ENCODE peak calls at places on chromosomes 7 and 10, in nine cellular contexts. O is SW480; M is activated CD4-positive, alpha-beta T cell treated with anti-CD3 and anti-CD28 coated beads, Interleukin-2, amount 10 ng/mL, durations not matched to agents 24 days and 14 days; X is GDM1; I is neuronal stem cell; B is KG1; V is stimulated activated CD4-positive, alpha-beta T cell treated with anti-CD3 and anti-CD28 coated beads, TNF-alpha, amount 100 ng/mL, for 4 hours; S is T-cell; Y is left colon. T is an unnamed sample.

GRCh38 chr10:112362833-112363232 is 11.1 kb upstream of the ACSL5 start:
- DNase-seq in Y (no peak), V (no peak), B (no peak), S (no peak), X (no peak), O (no peak), I (no peak), M (no peak), T (no peak)

GRCh38 chr7:36979810-36980248 is 255.5 kb upstream of the AOAH start:
- DNase-seq in X (no peak), B (no peak), I (no peak), M (no peak), S (no peak), O (no peak), V (no peak), Y (no peak), T (no peak)

GRCh38 chr10:35398888-35399287 is 62.6 kb downstream of the CCNY start:
- DNase-seq in X (no peak), I (no peak), S (no peak), O (no peak), B (no peak), V (no peak), M (no peak), Y (no peak), T (no peak)

GRCh38 chr10:79084012-79084971 is 15.5 kb downstream of the ZMIZ1 start:
- DNase-seq in O (no peak), Y (peak), M (peak), X (peak), V (no peak), I (no peak), B (peak), S (peak), T (no peak)

GRCh38 chr7:96591900-96592676 is 117.6 kb downstream of the SEM1 start:
- DNase-seq in X (no peak), B (no peak), V (no peak), O (no peak), M (no peak), I (no peak), S (no peak), Y (no peak), T (no peak)

GRCh38 chr10:986137-986825 is 2.0 kb upstream of the GTPBP4 start:
- DNase-seq in V (no peak), M (no peak), Y (no peak), X (no peak), O (peak), I (no peak), S (no peak), B (no peak), T (no peak)

GRCh38 chr10:70461397-70462348 is 16.9 kb upstream of the PALD1 start:
- DNase-seq in I (peak), B (peak), O (peak), V (no peak), M (peak), X (peak), S (no peak), Y (peak), T (peak)

GRCh38 chr7:30366606-30367005 is 82.2 kb downstream of the ZNRF2 start:
- DNase-seq in I (no peak), S (no peak), V (no peak), Y (no peak), M (no peak), O (no peak), X (no peak), B (no peak), T (no peak)

GRCh38 chr10:97651773-97652172 is 11.3 kb downstream of the PI4K2A start:
- DNase-seq in X (no peak), I (no peak), O (peak), V (no peak), B (no peak), S (no peak), M (no peak), Y (no peak), T (no peak)

GRCh38 chr10:24703700-24704099 is 20.0 kb downstream of the ARHGAP21 start:
- DNase-seq in O (no peak), B (no peak), Y (no peak), V (no peak), M (no peak), S (no peak), I (no peak), X (no peak), T (no peak)

GRCh38 chr7:99579956-99580777 is 17.9 kb upstream of the TMEM225B start:
- DNase-seq in V (peak), M (peak), S (peak), X (no peak), B (no peak), I (peak), O (no peak), Y (peak), T (peak)

GRCh38 chr10:33793793-33794192 is 459.3 kb upstream of the NRP1 start:
- DNase-seq in Y (no peak), I (no peak), O (no peak), M (no peak), S (no peak), X (no peak), B (no peak), V (no peak), T (no peak)

GRCh38 chr10:16867556-16867955 is 50.3 kb upstream of the RSU1 start:
- DNase-seq in B (no peak), Y (no peak), S (no peak), V (no peak), I (no peak), X (no peak), O (peak), M (no peak), T (no peak)

T was measured in nephron progenitor cell.